ENCODE peak calls at places on chromosomes 1 and 21, in four cellular contexts. One of them, this sample, is unnamed.

GRCh38 chr21:42441963-42442362 is 38.3 kb downstream of the UBASH3A start:
- DNase-seq in fibroblast of mammary gland: no peak
- DNase-seq in WTC11: no peak
- DNase-seq in fibroblast of lung: no peak
- DNase-seq in this sample: no peak

GRCh38 chr1:2480236-2480985 is 4.3 kb downstream of the PLCH2 start:
- DNase-seq in fibroblast of mammary gland: no peak
- DNase-seq in WTC11: no peak
- DNase-seq in fibroblast of lung: no peak
- DNase-seq in this sample: no peak

GRCh38 chr1:53115403-53116306 is 26.8 kb downstream of the SLC1A7 start:
- DNase-seq in fibroblast of mammary gland: no peak
- DNase-seq in WTC11: peak
- DNase-seq in fibroblast of lung: peak
- DNase-seq in this sample: peak

GRCh38 chr1:15272009-15272781 is 25.2 kb downstream of the FHAD1 start:
- DNase-seq in fibroblast of mammary gland: peak
- DNase-seq in WTC11: peak
- DNase-seq in fibroblast of lung: peak
- DNase-seq in this sample: peak

GRCh38 chr1:8097077-8097799 is 71.1 kb upstream of the ERRFI1 start:
- DNase-seq in fibroblast of mammary gland: peak
- DNase-seq in WTC11: no peak
- DNase-seq in fibroblast of lung: peak
- DNase-seq in this sample: no peak

GRCh38 chr1:240854367-240854766 is 242.4 kb upstream of the GREM2 start:
- DNase-seq in fibroblast of mammary gland: peak
- DNase-seq in WTC11: no peak
- DNase-seq in fibroblast of lung: peak
- DNase-seq in this sample: no peak

GRCh38 chr21:44525431-44526095 is 14.4 kb downstream of the KRTAP10-1 start:
- DNase-seq in fibroblast of mammary gland: no peak
- DNase-seq in WTC11: no peak
- DNase-seq in fibroblast of lung: no peak
- DNase-seq in this sample: peak

GRCh38 chr1:212500986-212501385 is 68.3 kb downstream of the NENF start:
- DNase-seq in fibroblast of mammary gland: peak
- DNase-seq in WTC11: no peak
- DNase-seq in fibroblast of lung: peak
- DNase-seq in this sample: no peak

GRCh38 chr1:59669752-59670312 is 144.9 kb upstream of the HOOK1 start:
- DNase-seq in fibroblast of mammary gland: peak
- DNase-seq in WTC11: peak
- DNase-seq in fibroblast of lung: peak
- DNase-seq in this sample: no peak

GRCh38 chr1:247496581-247497285 is 38.8 kb upstream of the OR2B11 start:
- DNase-seq in fibroblast of mammary gland: no peak
- DNase-seq in WTC11: no peak
- DNase-seq in fibroblast of lung: no peak
- DNase-seq in this sample: no peak

GRCh38 chr1:119920104-119920968 is 24.0 kb upstream of the ADAM30 start:
- DNase-seq in fibroblast of mammary gland: no peak
- DNase-seq in WTC11: no peak
- DNase-seq in fibroblast of lung: no peak
- DNase-seq in this sample: no peak

GRCh38 chr1:185044981-185045792 is at the start of gene RNF2:
- DNase-seq in fibroblast of mammary gland: peak
- DNase-seq in WTC11: peak
- DNase-seq in fibroblast of lung: peak
- DNase-seq in this sample: peak

GRCh38 chr1:159923203-159924024 is 1.9 kb downstream of the TAGLN2 start:
- DNase-seq in fibroblast of mammary gland: peak
- DNase-seq in WTC11: peak
- DNase-seq in fibroblast of lung: peak
- DNase-seq in this sample: peak

GRCh38 chr21:16579538-16579937 is 849.8 kb downstream of the USP25 start:
- DNase-seq in fibroblast of mammary gland: peak
- DNase-seq in WTC11: no peak
- DNase-seq in fibroblast of lung: peak
- DNase-seq in this sample: no peak

GRCh38 chr1:64664287-64664686 is 80.6 kb upstream of the RAVER2 start:
- DNase-seq in fibroblast of mammary gland: no peak
- DNase-seq in WTC11: no peak
- DNase-seq in fibroblast of lung: peak
- DNase-seq in this sample: no peak

GRCh38 chr21:16186742-16187141 is 457.0 kb downstream of the USP25 start:
- DNase-seq in fibroblast of mammary gland: no peak
- DNase-seq in WTC11: no peak
- DNase-seq in fibroblast of lung: peak
- DNase-seq in this sample: no peak

GRCh38 chr1:17369466-17369865 is 2.5 kb upstream of the PADI6 start:
- DNase-seq in fibroblast of mammary gland: peak
- DNase-seq in WTC11: no peak
- DNase-seq in fibroblast of lung: peak
- DNase-seq in this sample: no peak

GRCh38 chr1:37391181-37391949 is 83.0 kb upstream of the ZC3H12A start:
- DNase-seq in fibroblast of mammary gland: no peak
- DNase-seq in WTC11: peak
- DNase-seq in fibroblast of lung: no peak
- DNase-seq in this sample: peak

GRCh38 chr1:25906644-25907300 is 553 bp upstream of the STMN1 start:
- DNase-seq in fibroblast of mammary gland: no peak
- DNase-seq in WTC11: peak
- DNase-seq in fibroblast of lung: no peak
- DNase-seq in this sample: peak

GRCh38 chr21:30146558-30147282 is 19.9 kb downstream of the CLDN17 start:
- DNase-seq in fibroblast of mammary gland: no peak
- DNase-seq in WTC11: no peak
- DNase-seq in fibroblast of lung: no peak
- DNase-seq in this sample: no peak

GRCh38 chr1:26070808-26071342 is 3.4 kb upstream of the TRIM63 start:
- DNase-seq in fibroblast of mammary gland: no peak
- DNase-seq in WTC11: no peak
- DNase-seq in fibroblast of lung: no peak
- DNase-seq in this sample: no peak

GRCh38 chr1:23178931-23179330 is 10.3 kb upstream of the LUZP1 start:
- DNase-seq in fibroblast of mammary gland: peak
- DNase-seq in WTC11: no peak
- DNase-seq in fibroblast of lung: no peak
- DNase-seq in this sample: no peak

GRCh38 chr1:207831517-207832327 is 79.2 kb downstream of the CD34 start:
- DNase-seq in fibroblast of mammary gland: peak
- DNase-seq in WTC11: no peak
- DNase-seq in fibroblast of lung: no peak
- DNase-seq in this sample: no peak

GRCh38 chr1:37034301-37035013 is at the start of gene GRIK3:
- DNase-seq in fibroblast of mammary gland: no peak
- DNase-seq in WTC11: peak
- DNase-seq in fibroblast of lung: no peak
- DNase-seq in this sample: peak

GRCh38 chr21:42837421-42838211 is 41.7 kb downstream of the WDR4 start:
- DNase-seq in fibroblast of mammary gland: no peak
- DNase-seq in WTC11: peak
- DNase-seq in fibroblast of lung: no peak
- DNase-seq in this sample: no peak

GRCh38 chr1:203166192-203166940 is 9.3 kb downstream of the MYBPH start:
- DNase-seq in fibroblast of mammary gland: no peak
- DNase-seq in WTC11: no peak
- DNase-seq in fibroblast of lung: no peak
- DNase-seq in this sample: no peak

DNA sequence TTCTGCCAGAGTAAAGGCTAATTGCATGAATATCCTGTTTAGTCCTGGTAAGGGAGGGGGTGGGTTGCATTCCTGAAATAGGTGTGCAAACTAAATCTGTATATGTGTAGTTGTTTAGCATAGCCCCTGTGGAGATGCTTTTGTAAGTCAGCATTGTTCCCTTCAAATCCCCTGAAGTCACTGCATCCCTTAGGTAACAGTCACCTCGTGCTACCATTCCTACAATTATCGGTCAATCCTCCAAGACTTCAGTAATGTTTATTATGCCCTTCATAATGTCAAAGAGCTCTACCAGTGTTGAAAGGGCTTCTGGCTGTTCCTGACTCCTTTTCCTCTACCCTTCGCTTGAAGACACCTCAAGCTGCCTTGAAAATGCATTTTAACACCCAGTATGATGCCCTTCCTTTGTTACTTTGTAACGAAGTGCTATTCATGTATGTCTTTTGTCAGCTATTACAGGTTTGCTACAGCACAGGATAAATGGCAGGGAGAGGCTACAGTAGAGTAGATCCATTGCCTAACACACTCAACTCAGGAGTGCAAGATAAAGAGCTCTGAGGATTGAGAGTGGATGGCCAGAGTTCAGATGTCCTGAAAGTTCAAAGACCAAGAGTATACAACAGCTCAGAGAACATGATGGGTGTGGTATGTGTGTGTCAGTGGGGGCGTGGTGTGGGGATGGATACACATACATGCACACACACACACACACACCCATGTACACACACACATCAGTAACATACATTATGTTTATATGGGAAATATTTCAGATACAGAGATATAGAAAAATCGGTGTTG is 27.4 kb upstream of the FOXD3 start:
- DNase-seq in fibroblast of mammary gland: no peak
- DNase-seq in WTC11: no peak
- DNase-seq in fibroblast of lung: no peak
- DNase-seq in this sample: no peak
- TF ChIP-seq CTCF in fibroblast of mammary gland: no peak
- TF ChIP-seq CTCF in WTC11: no peak
- TF ChIP-seq CTCF in fibroblast of lung: no peak
- TF ChIP-seq CTCF in this sample: no peak

GRCh38 chr1:197127513-197127912 is 19.0 kb downstream of the ASPM start:
- DNase-seq in fibroblast of mammary gland: peak
- DNase-seq in WTC11: no peak
- DNase-seq in fibroblast of lung: peak
- DNase-seq in this sample: no peak

GRCh38 chr1:197126698-197127097 is 19.8 kb downstream of the ASPM start:
- DNase-seq in fibroblast of mammary gland: no peak
- DNase-seq in WTC11: no peak
- DNase-seq in fibroblast of lung: peak
- DNase-seq in this sample: no peak

GRCh38 chr1:197129698-197130097 is 16.8 kb downstream of the ASPM start:
- DNase-seq in fibroblast of mammary gland: no peak
- DNase-seq in WTC11: no peak
- DNase-seq in fibroblast of lung: no peak
- DNase-seq in this sample: no peak

GRCh38 chr1:197130677-197131304 is 15.7 kb downstream of the ASPM start:
- DNase-seq in fibroblast of mammary gland: no peak
- DNase-seq in WTC11: no peak
- DNase-seq in fibroblast of lung: peak
- DNase-seq in this sample: no peak
- TF ChIP-seq CTCF in fibroblast of mammary gland: no peak
- TF ChIP-seq CTCF in WTC11: no peak
- TF ChIP-seq CTCF in fibroblast of lung: no peak
- TF ChIP-seq CTCF in this sample: no peak

DNA sequence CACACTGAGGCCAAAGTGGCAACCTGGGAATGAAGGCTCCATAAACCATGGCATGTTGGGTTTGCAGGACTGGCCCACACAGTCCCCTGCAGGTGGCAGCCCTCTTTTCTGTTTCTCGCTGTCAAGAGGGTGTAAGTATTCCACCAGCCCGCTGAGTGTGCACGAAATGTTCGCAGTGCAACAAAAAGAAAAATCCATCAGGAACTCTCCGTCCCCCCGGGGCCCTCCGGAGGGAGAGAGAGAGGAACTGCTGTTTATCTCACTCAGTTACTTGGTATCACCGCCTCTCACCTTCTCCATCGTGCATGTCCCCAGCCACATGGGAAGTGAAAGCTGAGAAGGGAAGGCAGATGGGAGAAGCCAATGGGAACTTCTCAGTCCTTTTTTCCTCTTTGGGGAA is 38.3 kb downstream of the NCF2 start:
- DNase-seq in fibroblast of mammary gland: no peak
- DNase-seq in WTC11: no peak
- DNase-seq in fibroblast of lung: no peak
- DNase-seq in this sample: peak
- TF ChIP-seq CTCF in fibroblast of mammary gland: no peak
- TF ChIP-seq CTCF in WTC11: no peak
- TF ChIP-seq CTCF in fibroblast of lung: no peak
- TF ChIP-seq CTCF in this sample: no peak

GRCh38 chr1:31013187-31013864 is 52.2 kb downstream of the PUM1 start:
- DNase-seq in fibroblast of mammary gland: peak
- DNase-seq in WTC11: no peak
- DNase-seq in fibroblast of lung: no peak
- DNase-seq in this sample: no peak

GRCh38 chr1:31012210-31012924 is 53.1 kb downstream of the PUM1 start:
- DNase-seq in fibroblast of mammary gland: no peak
- DNase-seq in WTC11: no peak
- DNase-seq in fibroblast of lung: no peak
- DNase-seq in this sample: no peak

GRCh38 chr1:31007462-31007991 is 58.0 kb downstream of the PUM1 start:
- DNase-seq in fibroblast of mammary gland: peak
- DNase-seq in WTC11: no peak
- DNase-seq in fibroblast of lung: peak
- DNase-seq in this sample: no peak

GRCh38 chr1:31011719-31012118 is 53.8 kb downstream of the PUM1 start:
- DNase-seq in fibroblast of mammary gland: no peak
- DNase-seq in WTC11: no peak
- DNase-seq in fibroblast of lung: no peak
- DNase-seq in this sample: no peak

DNA sequence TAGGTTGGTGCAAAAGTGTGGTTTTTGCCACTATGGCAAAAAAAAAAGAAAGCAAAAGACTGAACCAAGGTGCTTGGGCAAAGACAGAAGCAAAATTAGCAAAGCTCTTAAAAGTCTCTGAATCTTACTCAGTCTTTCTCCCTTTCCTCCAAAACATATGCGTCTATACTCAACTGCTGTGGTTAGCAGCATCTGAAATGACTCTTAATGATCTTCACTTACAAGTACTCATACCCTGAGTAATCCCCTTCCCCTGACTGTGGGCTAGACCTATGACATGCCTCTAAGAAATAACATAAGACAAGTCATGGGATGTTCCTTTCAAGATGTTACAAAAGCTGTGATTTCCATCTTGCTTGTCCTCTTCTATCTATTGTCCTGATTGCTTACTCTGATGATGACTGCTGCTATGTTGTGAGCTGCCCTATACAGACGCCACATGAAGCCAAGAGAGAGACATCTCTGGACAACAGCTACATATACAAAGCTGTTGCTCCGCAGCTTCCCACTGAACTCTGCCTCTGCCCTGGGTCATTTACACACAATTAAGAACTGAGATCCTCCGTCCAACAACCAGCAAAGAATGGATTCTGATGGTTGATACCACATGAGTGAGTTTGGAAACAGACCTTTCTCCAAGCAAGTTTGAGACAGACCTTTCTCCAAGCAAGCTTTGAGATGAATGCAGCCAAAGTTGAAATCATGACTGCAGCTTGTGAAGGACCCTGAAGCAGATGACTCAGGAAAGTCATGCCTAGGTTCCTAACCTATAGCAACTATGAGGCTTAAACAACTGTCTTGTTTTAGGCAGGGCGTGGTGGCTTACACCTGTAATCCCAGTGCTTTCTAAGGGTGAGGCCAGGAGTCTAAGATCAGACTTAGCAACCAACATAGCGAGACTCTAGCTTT is 55.2 kb downstream of the PUM1 start:
- DNase-seq in fibroblast of mammary gland: peak
- DNase-seq in WTC11: no peak
- DNase-seq in fibroblast of lung: peak
- DNase-seq in this sample: no peak
- TF ChIP-seq CTCF in fibroblast of mammary gland: no peak
- TF ChIP-seq CTCF in WTC11: no peak
- TF ChIP-seq CTCF in fibroblast of lung: no peak
- TF ChIP-seq CTCF in this sample: no peak